ENCODE peak calls at places on chromosomes 4 and X, in six cellular contexts. One of them, this sample, is unnamed.

GRCh38 chr4:71147261-71147660 is 153.8 kb downstream of the DCK start:
- DNase-seq in astrocyte of the cerebellum: no peak
- DNase-seq in Right ventricle myocardium inferior: no peak
- DNase-seq in hypothalamus: no peak
- DNase-seq in CD4-positive, alpha-beta T cell: no peak
- DNase-seq in glutamatergic neuron: no peak
- DNase-seq in this sample: no peak

GRCh38 chr4:79584352-79584751 is 176.3 kb upstream of the GK2 start:
- DNase-seq in astrocyte of the cerebellum: no peak
- DNase-seq in Right ventricle myocardium inferior: no peak
- DNase-seq in hypothalamus: no peak
- DNase-seq in CD4-positive, alpha-beta T cell: no peak
- DNase-seq in glutamatergic neuron: no peak
- DNase-seq in this sample: no peak

GRCh38 chr4:98601719-98602118 is 56.7 kb downstream of the TSPAN5 start:
- DNase-seq in astrocyte of the cerebellum: no peak
- DNase-seq in Right ventricle myocardium inferior: no peak
- DNase-seq in hypothalamus: no peak
- DNase-seq in CD4-positive, alpha-beta T cell: no peak
- DNase-seq in glutamatergic neuron: no peak
- DNase-seq in this sample: no peak

GRCh38 chr4:128334256-128334655 is 46.6 kb upstream of the PGRMC2 start:
- DNase-seq in astrocyte of the cerebellum: no peak
- DNase-seq in Right ventricle myocardium inferior: no peak
- DNase-seq in hypothalamus: no peak
- DNase-seq in CD4-positive, alpha-beta T cell: no peak
- DNase-seq in glutamatergic neuron: no peak
- DNase-seq in this sample: no peak

GRCh38 chr4:128604840-128605239 is 204.7 kb upstream of the JADE1 start:
- DNase-seq in astrocyte of the cerebellum: no peak
- DNase-seq in Right ventricle myocardium inferior: no peak
- DNase-seq in hypothalamus: no peak
- DNase-seq in CD4-positive, alpha-beta T cell: no peak
- DNase-seq in glutamatergic neuron: no peak
- DNase-seq in this sample: no peak

GRCh38 chrX:109632906-109633504 is 8.0 kb upstream of the KCNE5 start:
- DNase-seq in astrocyte of the cerebellum: no peak
- DNase-seq in Right ventricle myocardium inferior: no peak
- DNase-seq in hypothalamus: peak; percentile 7
- DNase-seq in CD4-positive, alpha-beta T cell: no peak
- DNase-seq in glutamatergic neuron: peak; percentile 13
- DNase-seq in this sample: peak; percentile 36

GRCh38 chr4:8410066-8410600 is 30.4 kb downstream of the ACOX3 start:
- DNase-seq in astrocyte of the cerebellum: no peak
- DNase-seq in Right ventricle myocardium inferior: no peak
- DNase-seq in hypothalamus: no peak
- DNase-seq in CD4-positive, alpha-beta T cell: no peak
- DNase-seq in glutamatergic neuron: no peak
- DNase-seq in this sample: no peak

GRCh38 chrX:153517421-153517820 is at the start of gene ATP2B3:
- DNase-seq in astrocyte of the cerebellum: no peak
- DNase-seq in Right ventricle myocardium inferior: no peak
- DNase-seq in hypothalamus: no peak
- DNase-seq in CD4-positive, alpha-beta T cell: no peak
- DNase-seq in glutamatergic neuron: peak; percentile 55
- DNase-seq in this sample: peak; percentile 76

GRCh38 chrX:95156566-95156965 is 1482.6 kb downstream of the FAM133A start:
- DNase-seq in astrocyte of the cerebellum: no peak
- DNase-seq in Right ventricle myocardium inferior: no peak
- DNase-seq in hypothalamus: no peak
- DNase-seq in CD4-positive, alpha-beta T cell: no peak
- DNase-seq in glutamatergic neuron: no peak
- DNase-seq in this sample: no peak

GRCh38 chr4:43607400-43607799 is 714.9 kb downstream of the GRXCR1 start:
- DNase-seq in astrocyte of the cerebellum: no peak
- DNase-seq in Right ventricle myocardium inferior: no peak
- DNase-seq in hypothalamus: no peak
- DNase-seq in CD4-positive, alpha-beta T cell: no peak
- DNase-seq in glutamatergic neuron: no peak
- DNase-seq in this sample: no peak

GRCh38 chr4:106201373-106201772 is 114.6 kb downstream of the TBCK start:
- DNase-seq in astrocyte of the cerebellum: no peak
- DNase-seq in Right ventricle myocardium inferior: no peak
- DNase-seq in hypothalamus: no peak
- DNase-seq in CD4-positive, alpha-beta T cell: no peak
- DNase-seq in glutamatergic neuron: no peak
- DNase-seq in this sample: peak; percentile 23

GRCh38 chrX:53631156-53631555 is 55.4 kb downstream of the HUWE1 start:
- DNase-seq in astrocyte of the cerebellum: no peak
- DNase-seq in Right ventricle myocardium inferior: no peak
- DNase-seq in hypothalamus: no peak
- DNase-seq in CD4-positive, alpha-beta T cell: no peak
- DNase-seq in glutamatergic neuron: no peak
- DNase-seq in this sample: no peak

GRCh38 chr4:125796138-125796537 is 481.4 kb downstream of the FAT4 start:
- DNase-seq in astrocyte of the cerebellum: no peak
- DNase-seq in Right ventricle myocardium inferior: no peak
- DNase-seq in hypothalamus: no peak
- DNase-seq in CD4-positive, alpha-beta T cell: no peak
- DNase-seq in glutamatergic neuron: no peak
- DNase-seq in this sample: no peak

GRCh38 chr4:71026086-71026485 is 32.6 kb downstream of the DCK start:
- DNase-seq in astrocyte of the cerebellum: peak; percentile 68
- DNase-seq in Right ventricle myocardium inferior: no peak
- DNase-seq in hypothalamus: no peak
- DNase-seq in CD4-positive, alpha-beta T cell: no peak
- DNase-seq in glutamatergic neuron: no peak
- DNase-seq in this sample: peak; percentile 31

GRCh38 chr4:45554423-45554822 is 569.4 kb downstream of the GABRG1 start:
- DNase-seq in astrocyte of the cerebellum: peak; percentile 35
- DNase-seq in Right ventricle myocardium inferior: no peak
- DNase-seq in hypothalamus: no peak
- DNase-seq in CD4-positive, alpha-beta T cell: no peak
- DNase-seq in glutamatergic neuron: no peak
- DNase-seq in this sample: no peak

GRCh38 chrX:119008122-119008744 is 33.8 kb downstream of the LONRF3 start:
- DNase-seq in astrocyte of the cerebellum: peak; percentile 5
- DNase-seq in Right ventricle myocardium inferior: no peak
- DNase-seq in hypothalamus: peak; percentile 28
- DNase-seq in CD4-positive, alpha-beta T cell: peak; percentile 14
- DNase-seq in glutamatergic neuron: peak; percentile 57
- DNase-seq in this sample: peak; percentile 48